ENCODE peak calls at places on chromosomes 7 and 10, in nine cellular contexts. M is stomach, P is A673, U is cardiac muscle cell, Q is astrocyte, F is right lobe of liver, J is tibial artery, D is upper lobe of right lung, N is uterus. A is an unnamed sample. For H3K4me1, the result is how much of the 10 kb centered on the place peaks cover.

GRCh38 chr10:44177610-44178009 is 207.3 kb downstream of the CXCL12 start:
- DNase-seq in M (no peak), P (no peak), U (no peak), Q (no peak), F (no peak), J (no peak), D (no peak), N (no peak), A (no peak)

GRCh38 chr7:50824882-50825281 is 42.2 kb upstream of the GRB10 start:
- DNase-seq in M (no peak), P (no peak), U (no peak), Q (no peak), F (no peak), J (no peak), D (no peak), N (no peak), A (no peak)

GRCh38 chr10:91054325-91054724 is 133.4 kb upstream of the ANKRD1 start:
- DNase-seq in M (no peak), P (no peak), U (peak), Q (no peak), F (no peak), J (no peak), D (no peak), N (no peak), A (no peak)

GRCh38 chr7:156160811-156161210 is 348.5 kb upstream of the SHH start:
- DNase-seq in M (peak), P (peak), U (no peak), Q (no peak), F (no peak), J (no peak), D (peak), N (no peak), A (no peak)

GRCh38 chr7:13778967-13779366 is 210.5 kb downstream of the ETV1 start:
- DNase-seq in M (no peak), P (peak), U (peak), Q (peak), F (no peak), J (no peak), D (peak), N (no peak), A (peak)

GRCh38 chr10:130127612-130128607 is 8.3 kb upstream of the GLRX3 start:
- DNase-seq in M (peak), P (peak), U (peak), Q (peak), F (no peak), J (no peak), D (no peak), N (peak), A (peak)

GRCh38 chr7:124171068-124171467 is 138.2 kb upstream of the TMEM229A start:
- DNase-seq in M (no peak), P (peak), U (peak), Q (no peak), F (no peak), J (no peak), D (no peak), N (no peak), A (peak)

GRCh38 chr7:77427996-77428603 is 12.0 kb upstream of the GSAP start:
- DNase-seq in M (no peak), P (no peak), U (peak), Q (peak), F (no peak), J (no peak), D (no peak), N (no peak), A (peak)

GRCh38 chr7:7681191-7681935 is 37.0 kb downstream of the RPA3 start:
- DNase-seq in M (no peak), P (peak), U (peak), Q (peak), F (no peak), J (no peak), D (no peak), N (no peak), A (peak)

GRCh38 chr7:102222445-102222844 is 64.2 kb upstream of the SH2B2 start:
- DNase-seq in M (no peak), P (no peak), U (no peak), Q (peak), F (no peak), J (no peak), D (no peak), N (no peak), A (no peak)

GRCh38 chr7:149662591-149663095 is 110.7 kb downstream of the ZNF467 start:
- DNase-seq in M (peak), P (peak), U (peak), Q (no peak), F (peak), J (no peak), D (peak), N (no peak), A (no peak)

GRCh38 chr10:68132391-68132790 is 23.1 kb downstream of the MYPN start:
- DNase-seq in M (no peak), P (no peak), U (no peak), Q (no peak), F (no peak), J (no peak), D (no peak), N (no peak), A (no peak)

GRCh38 chr7:154795437-154795836 is 207.5 kb downstream of the PAXIP1 start:
- DNase-seq in M (no peak), P (no peak), U (no peak), Q (no peak), F (no peak), J (no peak), D (no peak), N (no peak), A (no peak)

GRCh38 chr10:5968681-5969453 is 8.5 kb downstream of the IL15RA start:
- DNase-seq in M (peak), P (no peak), U (no peak), Q (no peak), F (peak), J (no peak), D (no peak), N (no peak), A (no peak)

GRCh38 chr10:69104994-69105790 is 17.3 kb downstream of the SRGN start:
- DNase-seq in M (no peak), P (no peak), U (no peak), Q (no peak), F (no peak), J (no peak), D (no peak), N (no peak), A (no peak)

GRCh38 chr7:52309631-52310030 is 725.8 kb upstream of the POM121L12 start:
- DNase-seq in M (no peak), P (no peak), U (no peak), Q (no peak), F (no peak), J (no peak), D (no peak), N (no peak), A (no peak)

GRCh38 chr10:97810476-97810875 is 38.7 kb upstream of the SFRP5 start:
- DNase-seq in M (no peak), P (peak), U (no peak), Q (peak), F (no peak), J (no peak), D (no peak), N (no peak), A (peak)

GRCh38 chr7:64888561-64888900 is 14.5 kb upstream of the ZNF273 start:
- DNase-seq in M (peak), P (no peak), U (no peak), Q (no peak), F (no peak), J (no peak), D (no peak), N (no peak), A (no peak)

GRCh38 chr7:151351027-151351426 is 9.4 kb downstream of the NUB1 start:
- DNase-seq in M (no peak), P (peak), U (no peak), Q (no peak), F (no peak), J (no peak), D (no peak), N (no peak), A (no peak)

GRCh38 chr10:23525406-23525805 is 86.5 kb downstream of the OTUD1 start:
- DNase-seq in M (no peak), P (peak), U (peak), Q (no peak), F (no peak), J (no peak), D (no peak), N (no peak), A (peak)

GRCh38 chr7:154903083-154903731 is 99.7 kb downstream of the PAXIP1 start:
- DNase-seq in M (peak), P (no peak), U (no peak), Q (no peak), F (no peak), J (no peak), D (peak), N (no peak), A (no peak)

GRCh38 chr10:105192146-105192545 is 551.1 kb downstream of the SORCS3 start:
- DNase-seq in M (no peak), P (no peak), U (no peak), Q (no peak), F (no peak), J (no peak), D (no peak), N (no peak), A (no peak)

GRCh38 chr7:31735991-31736982 is 49.3 kb downstream of the PPP1R17 start:
- DNase-seq in M (peak), P (peak), U (peak), Q (peak), F (no peak), J (no peak), D (no peak), N (peak), A (peak)

GRCh38 chr7:116843373-116843772 is 19.0 kb upstream of the CAPZA2 start:
- DNase-seq in M (no peak), P (no peak), U (no peak), Q (no peak), F (no peak), J (no peak), D (no peak), N (no peak), A (no peak)

GRCh38 chr10:1454964-1455363 is 282.4 kb downstream of the ADARB2 start:
- DNase-seq in M (no peak), P (no peak), U (no peak), Q (no peak), F (no peak), J (no peak), D (no peak), N (no peak), A (no peak)

GRCh38 chr10:48465860-48466521 is 138.9 kb downstream of the ARHGAP22 start:
- DNase-seq in M (peak), P (no peak), U (no peak), Q (no peak), F (no peak), J (no peak), D (peak), N (no peak), A (no peak)

GRCh38 chr10:58435297-58435696 is 50.1 kb downstream of the TFAM start:
- DNase-seq in M (no peak), P (peak), U (peak), Q (peak), F (no peak), J (peak), D (no peak), N (no peak), A (peak)

GRCh38 chr7:131087756-131088658 is 239.7 kb upstream of the MKLN1 start:
- DNase-seq in M (no peak), P (no peak), U (no peak), Q (no peak), F (no peak), J (no peak), D (no peak), N (no peak), A (no peak)

GRCh38 chr10:62250594-62251198 is 17.9 kb downstream of the RTKN2 start:
- DNase-seq in M (no peak), P (no peak), U (no peak), Q (peak), F (no peak), J (no peak), D (no peak), N (no peak), A (peak)

GRCh38 chr7:98285132-98286092 is 3.9 kb downstream of the BRI3 start:
- DNase-seq in M (no peak), P (no peak), U (no peak), Q (no peak), F (no peak), J (no peak), D (no peak), N (no peak), A (no peak)

GRCh38 chr10:17123062-17123661 is 6.4 kb downstream of the CUBN start:
- DNase-seq in M (no peak), P (no peak), U (peak), Q (peak), F (no peak), J (no peak), D (no peak), N (no peak), A (no peak)

GRCh38 chr10:5419466-5420094 is 7.2 kb downstream of the NET1 start:
- DNase-seq in M (no peak), P (no peak), U (peak), Q (peak), F (no peak), J (no peak), D (no peak), N (no peak), A (no peak)

GRCh38 chr7:87148332-87148955 is 3.8 kb upstream of the DMTF1 start:
- DNase-seq in M (no peak), P (peak), U (peak), Q (no peak), F (no peak), J (no peak), D (no peak), N (no peak), A (no peak)

GRCh38 chr10:132185601-132186487 is 904 bp upstream of the DPYSL4 start:
- DNase-seq in M (peak), P (no peak), U (peak), Q (no peak), F (no peak), J (no peak), D (no peak), N (peak), A (no peak)

GRCh38 chr7:23462846-23463245 is 7.4 kb downstream of the IGF2BP3 start:
- DNase-seq in M (no peak), P (peak), U (peak), Q (peak), F (no peak), J (no peak), D (no peak), N (no peak), A (no peak)

GRCh38 chr7:20779041-20779440 is 7.6 kb downstream of the SP8 start:
- DNase-seq in M (no peak), P (no peak), U (no peak), Q (no peak), F (no peak), J (no peak), D (no peak), N (no peak), A (no peak)

GRCh38 chr7:20776942-20777341 is 9.7 kb downstream of the SP8 start:
- DNase-seq in M (no peak), P (no peak), U (no peak), Q (no peak), F (no peak), J (no peak), D (no peak), N (no peak), A (no peak)

GRCh38 chr7:20778063-20778721 is 8.5 kb downstream of the SP8 start:
- DNase-seq in M (peak), P (peak), U (peak), Q (no peak), F (no peak), J (no peak), D (peak), N (no peak), A (no peak)

GRCh38 chr7:20776214-20776875 is 10.3 kb downstream of the SP8 start:
- DNase-seq in M (no peak), P (no peak), U (no peak), Q (no peak), F (no peak), J (no peak), D (no peak), N (no peak), A (no peak)

GRCh38 chr7:20777377-20778062 is 9.2 kb downstream of the SP8 start:
- DNase-seq in M (no peak), P (no peak), U (no peak), Q (no peak), F (no peak), J (no peak), D (no peak), N (no peak), A (no peak)
- H3K4me1 ChIP-seq in M (under half), P (under half), U (under half), Q (under half), F (under half), J (under half), D (under half), N (under half), A (under half)

GRCh38 chr10:25934673-25935139 is 677 bp downstream of the MYO3A start:
- DNase-seq in M (no peak), P (peak), U (no peak), Q (no peak), F (no peak), J (no peak), D (peak), N (no peak), A (no peak)
- TF ChIP-seq CTCF in M (peak), P (peak), U (peak), Q (peak), F (peak), J (peak), D (peak), N (no peak), A (peak)

GRCh38 chr10:32958992-32959703 is 1.1 kb upstream of the ITGB1 start:
- DNase-seq in M (no peak), P (no peak), U (no peak), Q (no peak), F (no peak), J (no peak), D (no peak), N (no peak), A (no peak)
- H3K4me1 ChIP-seq in M (under half), P (under half), U (under half), Q (half or more), F (under half), J (half or more), D (half or more), N (under half), A (under half)

DNA sequence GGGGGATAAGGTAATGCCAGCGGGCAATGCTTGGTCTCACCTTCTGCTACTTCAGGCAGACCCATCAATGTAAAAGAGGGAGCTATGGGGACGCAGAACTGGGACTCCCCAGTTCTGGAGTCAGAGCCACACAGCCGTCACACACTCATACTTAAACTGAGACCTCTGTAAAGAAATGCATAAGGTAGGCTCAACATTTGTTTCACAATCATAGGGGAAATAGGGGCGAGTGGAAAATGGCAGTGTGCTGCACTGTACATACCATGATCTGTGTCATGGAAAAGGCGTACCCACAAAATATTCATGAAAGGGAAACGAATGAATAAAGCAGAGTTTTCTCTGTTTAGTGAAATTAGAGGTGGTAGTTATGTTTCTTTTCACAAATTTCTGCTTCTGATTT is 318.0 kb upstream of the NPVF start:
- DNase-seq in M (no peak), P (no peak), U (no peak), Q (no peak), F (no peak), J (no peak), D (no peak), N (no peak), A (no peak)
- TF ChIP-seq CTCF in M (no peak), P (no peak), U (no peak), Q (no peak), F (no peak), J (no peak), D (no peak), N (no peak), A (no peak)

GRCh38 chr7:47720907-47721244 is 139.0 kb upstream of the TNS3 start:
- DNase-seq in M (peak), P (no peak), U (no peak), Q (no peak), F (no peak), J (no peak), D (no peak), N (no peak), A (no peak)

GRCh38 chr7:47719675-47720074 is 137.8 kb upstream of the TNS3 start:
- DNase-seq in M (no peak), P (no peak), U (no peak), Q (no peak), F (no peak), J (no peak), D (no peak), N (no peak), A (no peak)

GRCh38 chr7:47721670-47722069 is 139.8 kb upstream of the TNS3 start:
- DNase-seq in M (no peak), P (no peak), U (no peak), Q (no peak), F (no peak), J (no peak), D (no peak), N (no peak), A (no peak)

GRCh38 chr7:47722126-47722525 is 140.2 kb upstream of the TNS3 start:
- DNase-seq in M (peak), P (no peak), U (no peak), Q (no peak), F (no peak), J (no peak), D (no peak), N (no peak), A (no peak)

DNA sequence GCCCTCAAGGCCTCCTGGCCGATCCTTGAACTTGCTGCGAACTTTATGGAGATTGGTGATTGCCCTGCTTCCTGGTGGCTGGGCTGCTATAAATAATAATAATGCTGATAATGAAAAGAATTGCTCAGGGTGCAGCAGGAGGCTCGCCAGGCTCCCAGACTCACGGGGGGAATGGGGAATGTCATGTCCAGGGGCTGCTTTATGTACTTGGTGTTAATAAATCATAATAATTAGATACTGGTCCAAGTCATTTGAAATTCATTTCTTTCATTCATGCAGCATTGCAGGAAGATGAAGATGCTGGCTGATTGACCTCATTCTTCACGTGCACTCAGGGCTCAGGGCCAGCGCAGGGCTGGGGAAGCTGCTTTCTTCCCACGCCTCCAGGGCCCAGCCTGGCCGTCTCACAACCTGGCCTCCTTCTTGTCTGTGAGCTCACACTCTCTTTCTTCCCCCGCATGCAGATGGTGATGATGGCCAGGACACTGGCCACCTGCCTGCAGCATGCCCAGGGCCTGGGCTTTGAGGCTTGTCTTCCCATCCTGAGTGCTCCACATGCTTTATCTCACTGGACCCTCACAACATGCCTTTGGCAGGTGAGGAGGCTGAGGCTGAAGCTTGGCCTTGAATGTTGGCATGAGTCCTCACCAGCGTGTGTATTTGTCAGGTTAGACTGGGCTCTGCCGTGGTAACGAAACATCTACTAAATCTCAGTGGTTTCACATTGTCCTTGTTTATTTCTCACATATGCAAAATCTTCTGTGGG is 138.4 kb upstream of the TNS3 start:
- DNase-seq in M (peak), P (no peak), U (peak), Q (peak), F (no peak), J (no peak), D (no peak), N (peak), A (no peak)
- H3K4me1 ChIP-seq in M (under half), P (under half), U (under half), Q (under half), F (under half), J (under half), D (under half), N (under half), A (under half)